ENCODE peak calls at places on chromosome 1, in eight cellular contexts. U, S, A, Y, X, Q, P and G are unnamed samples.

GRCh38 chr1:22190251-22190650 is 47.4 kb upstream of the WNT4 start:
- DNase-seq in S (no peak), P (no peak), Y (no peak), U (no peak), X (no peak), Q (no peak), A (no peak), G (no peak)

GRCh38 chr1:204130989-204131892 is 20.6 kb downstream of the ETNK2 start:
- DNase-seq in Y (no peak), A (peak), P (peak), Q (no peak), S (peak), U (no peak), X (no peak), G (no peak)

GRCh38 chr1:12478612-12478985 is 139.4 kb downstream of the DHRS3 start:
- DNase-seq in P (no peak), Y (no peak), X (no peak), U (no peak), Q (no peak), S (peak), A (no peak), G (no peak)

GRCh38 chr1:226579781-226580323 is 31.3 kb downstream of the STUM start:
- DNase-seq in Y (no peak), P (no peak), Q (no peak), U (peak), A (no peak), S (no peak), X (no peak), G (no peak)

GRCh38 chr1:108503062-108503740 is 53.1 kb downstream of the NBPF6 start:
- DNase-seq in U (no peak), S (no peak), Q (no peak), Y (no peak), A (peak), P (peak), X (no peak), G (no peak)

GRCh38 chr1:86155061-86155806 is 1.3 kb downstream of the COL24A1 start:
- DNase-seq in Y (no peak), X (peak), S (peak), Q (peak), A (peak), P (peak), U (peak), G (no peak)

GRCh38 chr1:156638596-156638995 is 3.3 kb upstream of the BCAN start:
- DNase-seq in Q (no peak), U (peak), A (no peak), S (no peak), X (no peak), Y (no peak), P (no peak), G (no peak)

GRCh38 chr1:40267767-40268187 is 9.7 kb downstream of the ZMPSTE24 start:
- DNase-seq in P (peak), A (peak), Y (no peak), Q (no peak), S (no peak), X (no peak), U (no peak), G (no peak)

GRCh38 chr1:179025975-179026812 is 500 bp downstream of the FAM20B start:
- DNase-seq in Q (peak), S (peak), Y (no peak), X (peak), P (peak), A (peak), U (peak), G (peak)

GRCh38 chr1:161200421-161200991 is 1.7 kb upstream of the ADAMTS4 start:
- DNase-seq in X (no peak), Y (no peak), A (no peak), Q (no peak), U (peak), P (peak), S (no peak), G (no peak)

GRCh38 chr1:32180186-32181060 is 948 bp downstream of the TXLNA start:
- DNase-seq in A (peak), Y (no peak), Q (no peak), S (peak), X (peak), P (peak), U (peak), G (peak)
- TF ChIP-seq CTCF in A (no peak), Y (no peak), Q (no peak), S (no peak), X (no peak), P (no peak), U (no peak), G (no peak)

GRCh38 chr1:78358145-78358544 is 132.6 kb upstream of the PTGFR start:
- DNase-seq in S (no peak), X (peak), Q (no peak), U (no peak), Y (no peak), P (no peak), A (no peak), G (no peak)
- TF ChIP-seq CTCF in S (no peak), X (no peak), Q (no peak), U (no peak), Y (no peak), P (no peak), A (no peak), G (no peak)

DNA sequence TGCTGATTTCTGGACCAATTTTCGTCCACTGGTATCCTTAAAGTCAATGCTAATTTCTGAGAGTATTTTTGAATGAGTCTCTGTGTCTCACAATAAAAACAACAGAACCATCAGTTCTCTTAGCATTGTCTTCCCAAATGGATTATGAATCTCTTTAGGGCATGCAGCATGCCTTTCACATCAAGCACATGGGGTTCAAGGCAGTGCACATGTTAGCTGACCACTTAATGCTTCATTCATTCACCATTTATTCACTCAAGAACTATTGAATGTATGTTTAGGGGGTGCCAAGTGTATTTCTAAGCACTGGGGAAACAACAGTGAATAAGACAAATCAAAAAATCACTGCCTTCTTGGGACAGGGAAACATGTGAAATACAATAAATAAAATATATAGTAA is 126.7 kb upstream of the SLC44A3 start:
- DNase-seq in P (no peak), Y (no peak), X (no peak), Q (no peak), U (no peak), A (no peak), S (no peak), G (no peak)
- TF ChIP-seq CTCF in P (no peak), Y (no peak), X (no peak), Q (no peak), U (no peak), A (no peak), S (no peak), G (no peak)

GRCh38 chr1:244833734-244834595 is 1.5 kb upstream of the COX20 start:
- DNase-seq in S (peak), P (peak), X (peak), U (peak), A (peak), Q (no peak), Y (no peak), G (peak)
- TF ChIP-seq CTCF in S (peak), P (peak), X (no peak), U (no peak), A (no peak), Q (no peak), Y (peak), G (no peak)

DNA sequence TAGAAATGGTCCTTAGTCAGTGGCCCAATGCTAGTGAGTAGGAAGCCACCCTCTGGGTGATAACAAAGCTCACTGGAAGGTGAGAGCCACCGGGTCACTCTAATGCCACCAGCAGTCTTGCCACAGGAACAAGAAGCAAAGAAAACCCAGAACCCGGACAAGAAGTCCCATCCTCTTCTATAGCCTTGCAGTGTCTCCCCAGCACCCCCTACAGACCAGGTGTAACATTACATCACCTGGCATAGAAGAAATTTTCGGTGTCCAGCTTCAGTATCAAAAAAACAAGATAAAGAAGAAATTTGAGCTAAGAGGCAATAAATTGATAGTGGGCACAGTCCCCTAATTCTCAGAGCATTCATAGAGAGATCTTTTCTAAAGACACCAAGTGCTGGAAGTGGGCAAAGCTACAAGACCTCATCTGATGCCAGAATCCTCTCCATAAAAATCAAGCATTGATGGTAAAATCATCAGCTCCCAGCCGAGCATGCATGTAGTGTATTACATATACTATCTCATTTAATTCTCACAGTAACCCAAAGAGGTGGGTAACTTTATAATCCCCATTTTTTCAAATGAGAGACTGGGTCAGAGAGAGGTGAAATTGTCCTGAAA is 491.0 kb downstream of the MATN1 start:
- DNase-seq in X (peak), Q (no peak), U (no peak), A (no peak), P (peak), S (no peak), Y (no peak), G (peak)
- TF ChIP-seq CTCF in X (peak), Q (no peak), U (peak), A (no peak), P (peak), S (peak), Y (peak), G (peak)

DNA sequence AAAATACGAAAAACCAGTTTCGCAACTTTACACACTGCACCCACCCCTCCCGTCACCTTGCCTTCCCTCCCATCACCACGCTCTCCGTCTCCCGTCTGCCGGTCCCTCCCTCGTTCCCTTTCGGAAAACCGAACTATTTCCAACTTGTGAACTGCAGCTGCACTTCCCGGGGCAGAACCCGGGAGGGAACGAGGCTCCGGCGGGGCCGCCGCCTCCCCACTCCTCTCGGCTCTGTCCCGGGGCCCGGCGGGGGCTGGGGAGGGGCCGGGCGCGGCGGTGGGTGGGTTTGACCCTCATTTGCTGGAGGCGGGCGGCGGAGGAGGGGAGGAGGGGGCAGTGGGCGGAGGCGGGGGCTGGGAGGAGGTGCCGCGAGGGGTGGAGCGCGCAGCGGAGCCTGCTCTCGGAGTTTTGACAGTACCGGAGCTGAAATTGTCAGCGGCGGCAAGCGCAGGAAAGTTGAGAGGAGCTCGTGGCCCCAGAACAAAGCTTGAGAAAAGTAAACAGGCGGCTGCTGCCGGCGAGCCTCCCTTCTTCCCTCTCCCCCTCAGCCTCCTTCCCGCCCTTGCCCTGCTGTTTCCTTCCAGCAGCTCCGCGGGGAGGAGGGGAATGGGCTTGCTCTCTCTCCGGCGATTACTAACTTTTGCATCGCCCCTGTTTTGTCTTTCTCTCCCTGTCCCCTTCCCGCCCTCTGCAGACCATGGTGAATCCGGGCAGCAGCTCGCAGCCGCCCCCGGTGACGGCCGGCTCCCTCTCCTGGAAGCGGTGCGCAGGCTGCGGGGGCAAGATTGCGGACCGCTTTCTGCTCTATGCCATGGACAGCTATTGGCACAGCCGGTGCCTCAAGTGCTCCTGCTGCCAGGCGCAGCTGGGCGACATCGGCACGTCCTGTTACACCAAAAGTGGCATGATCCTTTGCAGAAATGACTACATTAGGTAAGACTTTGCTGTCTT is 2.9 kb downstream of the LMO4 start:
- DNase-seq in P (peak), U (peak), X (peak), S (peak), A (peak), Q (peak), Y (peak), G (peak)
- TF ChIP-seq CTCF in P (peak), U (no peak), X (no peak), S (no peak), A (no peak), Q (no peak), Y (no peak), G (no peak)

GRCh38 chr1:30982937-30983336 is 74.4 kb upstream of the SDC3 start:
- DNase-seq in A (peak), P (peak), X (peak), U (no peak), Y (no peak), S (no peak), Q (no peak), G (peak)
- TF ChIP-seq CTCF in A (peak), P (peak), X (no peak), U (no peak), Y (no peak), S (peak), Q (no peak), G (no peak)

GRCh38 chr1:240936911-240937668 is 325.1 kb upstream of the GREM2 start:
- DNase-seq in S (no peak), Q (no peak), X (no peak), P (no peak), U (no peak), A (no peak), Y (no peak), G (no peak)

GRCh38 chr1:240941706-240942370 is 329.9 kb upstream of the GREM2 start:
- DNase-seq in X (no peak), A (no peak), P (no peak), S (no peak), Y (no peak), U (no peak), Q (no peak), G (no peak)

GRCh38 chr1:240935921-240936320 is 324.0 kb upstream of the GREM2 start:
- DNase-seq in P (no peak), Y (no peak), A (no peak), S (no peak), Q (no peak), U (no peak), X (no peak), G (no peak)
- TF ChIP-seq CTCF in P (no peak), Y (no peak), A (no peak), S (no peak), Q (no peak), U (no peak), X (no peak), G (no peak)